ENCODE peak calls at places on chromosomes 6 and 20, in nine cellular contexts. One of them, this sample, is unnamed. For H3K9me3 and H3K4me1, the result is how much of the 10 kb centered on the place peaks cover.

GRCh38 chr6:111734068-111734825 is 128.6 kb upstream of the TRAF3IP2 start:
- DNase-seq in lung: no peak
- DNase-seq in cardiac muscle cell: no peak
- DNase-seq in transverse colon: no peak
- DNase-seq in IMR-90: peak
- DNase-seq in lower lobe of right lung: no peak
- DNase-seq in Peyer's patch: no peak
- DNase-seq in MM.1S: no peak
- DNase-seq in aorta: no peak
- DNase-seq in this sample: no peak

GRCh38 chr20:18705906-18706305 is 107.7 kb upstream of the SCP2D1 start:
- DNase-seq in lung: no peak
- DNase-seq in cardiac muscle cell: no peak
- DNase-seq in transverse colon: no peak
- DNase-seq in IMR-90: peak
- DNase-seq in lower lobe of right lung: no peak
- DNase-seq in Peyer's patch: no peak
- DNase-seq in MM.1S: no peak
- DNase-seq in aorta: no peak
- DNase-seq in this sample: no peak

GRCh38 chr6:16676978-16677377 is 84.3 kb downstream of the ATXN1 start:
- DNase-seq in lung: no peak
- DNase-seq in cardiac muscle cell: no peak
- DNase-seq in transverse colon: no peak
- DNase-seq in IMR-90: peak
- DNase-seq in lower lobe of right lung: no peak
- DNase-seq in Peyer's patch: no peak
- DNase-seq in MM.1S: no peak
- DNase-seq in aorta: no peak
- DNase-seq in this sample: no peak

GRCh38 chr20:11810316-11811130 is 107.2 kb upstream of the BTBD3 start:
- DNase-seq in lung: no peak
- DNase-seq in cardiac muscle cell: no peak
- DNase-seq in transverse colon: no peak
- DNase-seq in IMR-90: peak
- DNase-seq in lower lobe of right lung: no peak
- DNase-seq in Peyer's patch: no peak
- DNase-seq in MM.1S: no peak
- DNase-seq in aorta: no peak
- DNase-seq in this sample: no peak

GRCh38 chr6:7922596-7922995 is 12.0 kb upstream of the TXNDC5 start:
- DNase-seq in lung: no peak
- DNase-seq in cardiac muscle cell: no peak
- DNase-seq in transverse colon: no peak
- DNase-seq in IMR-90: peak
- DNase-seq in lower lobe of right lung: no peak
- DNase-seq in Peyer's patch: no peak
- DNase-seq in MM.1S: no peak
- DNase-seq in aorta: no peak
- DNase-seq in this sample: no peak

GRCh38 chr6:144651219-144651618 is 366.1 kb downstream of the UTRN start:
- DNase-seq in lung: no peak
- DNase-seq in cardiac muscle cell: no peak
- DNase-seq in transverse colon: no peak
- DNase-seq in IMR-90: no peak
- DNase-seq in lower lobe of right lung: no peak
- DNase-seq in Peyer's patch: no peak
- DNase-seq in MM.1S: no peak
- DNase-seq in aorta: no peak
- DNase-seq in this sample: no peak

GRCh38 chr6:3001773-3002293 is 2.1 kb downstream of the NQO2 start:
- DNase-seq in lung: no peak
- DNase-seq in cardiac muscle cell: peak
- DNase-seq in transverse colon: no peak
- DNase-seq in IMR-90: peak
- DNase-seq in lower lobe of right lung: no peak
- DNase-seq in Peyer's patch: no peak
- DNase-seq in MM.1S: peak
- DNase-seq in aorta: no peak
- DNase-seq in this sample: no peak

GRCh38 chr6:168120390-168121307 is 41.6 kb upstream of the FRMD1 start:
- DNase-seq in lung: no peak
- DNase-seq in cardiac muscle cell: no peak
- DNase-seq in transverse colon: no peak
- DNase-seq in IMR-90: no peak
- DNase-seq in lower lobe of right lung: no peak
- DNase-seq in Peyer's patch: peak
- DNase-seq in MM.1S: no peak
- DNase-seq in aorta: no peak
- DNase-seq in this sample: no peak

GRCh38 chr20:36886859-36887778 is 11.2 kb downstream of the TLDC2 start:
- DNase-seq in lung: peak
- DNase-seq in cardiac muscle cell: peak
- DNase-seq in transverse colon: peak
- DNase-seq in IMR-90: peak
- DNase-seq in lower lobe of right lung: peak
- DNase-seq in Peyer's patch: peak
- DNase-seq in MM.1S: peak
- DNase-seq in aorta: peak
- DNase-seq in this sample: peak

GRCh38 chr6:1386310-1386709 is 3.1 kb upstream of the FOXF2 start:
- DNase-seq in lung: no peak
- DNase-seq in cardiac muscle cell: no peak
- DNase-seq in transverse colon: no peak
- DNase-seq in IMR-90: no peak
- DNase-seq in lower lobe of right lung: no peak
- DNase-seq in Peyer's patch: no peak
- DNase-seq in MM.1S: no peak
- DNase-seq in aorta: no peak
- DNase-seq in this sample: no peak

GRCh38 chr6:135537782-135538301 is 40.3 kb upstream of the AHI1 start:
- DNase-seq in lung: no peak
- DNase-seq in cardiac muscle cell: no peak
- DNase-seq in transverse colon: no peak
- DNase-seq in IMR-90: peak
- DNase-seq in lower lobe of right lung: no peak
- DNase-seq in Peyer's patch: no peak
- DNase-seq in MM.1S: peak
- DNase-seq in aorta: no peak
- DNase-seq in this sample: no peak

GRCh38 chr20:53677447-53678314 is 84.0 kb upstream of the ZNF217 start:
- DNase-seq in lung: no peak
- DNase-seq in cardiac muscle cell: peak
- DNase-seq in transverse colon: peak
- DNase-seq in IMR-90: peak
- DNase-seq in lower lobe of right lung: peak
- DNase-seq in Peyer's patch: peak
- DNase-seq in MM.1S: no peak
- DNase-seq in aorta: peak
- DNase-seq in this sample: peak

GRCh38 chr6:2733324-2733723 is 17.4 kb downstream of the MYLK4 start:
- DNase-seq in lung: peak
- DNase-seq in cardiac muscle cell: no peak
- DNase-seq in transverse colon: peak
- DNase-seq in IMR-90: peak
- DNase-seq in lower lobe of right lung: peak
- DNase-seq in Peyer's patch: peak
- DNase-seq in MM.1S: no peak
- DNase-seq in aorta: peak
- DNase-seq in this sample: peak

GRCh38 chr20:46056970-46057855 is 28.2 kb downstream of the SLC12A5 start:
- DNase-seq in lung: no peak
- DNase-seq in cardiac muscle cell: peak
- DNase-seq in transverse colon: no peak
- DNase-seq in IMR-90: peak
- DNase-seq in lower lobe of right lung: peak
- DNase-seq in Peyer's patch: no peak
- DNase-seq in MM.1S: no peak
- DNase-seq in aorta: peak
- DNase-seq in this sample: peak
- H3K4me3 ChIP-seq in lung: no peak
- H3K4me3 ChIP-seq in cardiac muscle cell: no peak
- H3K4me3 ChIP-seq in transverse colon: no peak
- H3K4me3 ChIP-seq in IMR-90: no peak
- H3K4me3 ChIP-seq in lower lobe of right lung: peak
- H3K4me3 ChIP-seq in Peyer's patch: no peak
- H3K4me3 ChIP-seq in MM.1S: no peak
- H3K4me3 ChIP-seq in aorta: no peak
- H3K4me3 ChIP-seq in this sample: no peak

GRCh38 chr20:5634894-5635293 is 115.3 kb upstream of the SHLD1 start:
- DNase-seq in lung: no peak
- DNase-seq in cardiac muscle cell: no peak
- DNase-seq in transverse colon: no peak
- DNase-seq in IMR-90: no peak
- DNase-seq in lower lobe of right lung: no peak
- DNase-seq in Peyer's patch: no peak
- DNase-seq in MM.1S: no peak
- DNase-seq in aorta: no peak
- DNase-seq in this sample: no peak
- H3K9me3 ChIP-seq in lung: under half
- H3K9me3 ChIP-seq in cardiac muscle cell: under half
- H3K9me3 ChIP-seq in transverse colon: under half
- H3K9me3 ChIP-seq in IMR-90: under half
- H3K9me3 ChIP-seq in lower lobe of right lung: under half
- H3K9me3 ChIP-seq in Peyer's patch: under half
- H3K9me3 ChIP-seq in MM.1S: under half
- H3K9me3 ChIP-seq in aorta: under half
- H3K9me3 ChIP-seq in this sample: under half

GRCh38 chr20:32970973-32971300 is 33.3 kb downstream of the SUN5 start:
- DNase-seq in lung: no peak
- DNase-seq in cardiac muscle cell: no peak
- DNase-seq in transverse colon: no peak
- DNase-seq in IMR-90: no peak
- DNase-seq in lower lobe of right lung: no peak
- DNase-seq in Peyer's patch: no peak
- DNase-seq in MM.1S: no peak
- DNase-seq in aorta: no peak
- DNase-seq in this sample: no peak

GRCh38 chr20:32973077-32973717 is 31.0 kb downstream of the SUN5 start:
- DNase-seq in lung: no peak
- DNase-seq in cardiac muscle cell: no peak
- DNase-seq in transverse colon: no peak
- DNase-seq in IMR-90: no peak
- DNase-seq in lower lobe of right lung: no peak
- DNase-seq in Peyer's patch: no peak
- DNase-seq in MM.1S: no peak
- DNase-seq in aorta: no peak
- DNase-seq in this sample: no peak

GRCh38 chr20:32970115-32970972 is 33.9 kb downstream of the SUN5 start:
- DNase-seq in lung: no peak
- DNase-seq in cardiac muscle cell: no peak
- DNase-seq in transverse colon: no peak
- DNase-seq in IMR-90: no peak
- DNase-seq in lower lobe of right lung: no peak
- DNase-seq in Peyer's patch: peak
- DNase-seq in MM.1S: no peak
- DNase-seq in aorta: no peak
- DNase-seq in this sample: no peak

GRCh38 chr20:32971703-32972161 is 32.5 kb downstream of the SUN5 start:
- DNase-seq in lung: no peak
- DNase-seq in cardiac muscle cell: peak
- DNase-seq in transverse colon: no peak
- DNase-seq in IMR-90: no peak
- DNase-seq in lower lobe of right lung: no peak
- DNase-seq in Peyer's patch: peak
- DNase-seq in MM.1S: no peak
- DNase-seq in aorta: no peak
- DNase-seq in this sample: no peak

DNA sequence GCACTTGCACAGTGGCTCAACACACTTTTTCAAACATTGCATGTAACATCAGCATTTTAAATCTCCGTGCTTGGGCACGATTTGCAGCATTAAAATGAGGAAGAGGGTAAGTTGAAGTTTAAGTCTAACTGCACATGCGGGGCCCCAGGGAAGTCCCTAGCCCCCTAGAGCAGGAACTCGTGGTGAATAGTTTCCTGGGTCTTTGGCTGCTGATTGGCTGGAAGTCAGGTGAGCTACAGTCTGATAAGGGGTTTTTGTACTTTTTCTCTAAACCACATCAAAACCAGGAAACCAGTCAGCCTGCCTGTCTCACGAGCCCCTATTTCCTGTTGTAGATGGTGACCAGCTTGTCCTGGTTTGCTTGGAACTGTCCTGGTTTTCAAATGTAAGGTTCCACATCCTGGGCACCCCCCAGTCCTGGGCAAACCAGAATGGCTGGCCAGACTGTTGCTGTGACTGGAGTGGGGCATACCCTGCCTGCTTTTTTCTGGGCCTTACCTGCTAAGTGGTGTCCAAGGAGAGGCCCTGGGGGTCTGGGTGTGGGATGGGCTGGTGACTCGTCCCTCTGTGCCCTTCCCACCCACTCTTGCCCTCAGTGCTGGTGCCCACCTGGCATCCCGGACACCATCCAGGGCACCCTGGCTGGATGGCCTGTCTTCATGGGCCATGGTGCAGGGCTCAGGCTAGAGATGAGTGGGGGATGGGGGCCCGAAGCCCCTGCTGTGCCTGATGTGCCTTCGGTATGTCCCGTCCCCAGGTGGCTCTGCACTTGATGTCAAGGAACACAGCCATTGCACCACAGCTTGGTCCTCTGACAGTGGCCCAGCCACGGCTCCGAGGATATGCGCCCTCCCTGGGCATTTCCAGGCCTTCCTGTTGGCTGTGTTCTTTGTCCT is 31.8 kb downstream of the SUN5 start:
- DNase-seq in lung: no peak
- DNase-seq in cardiac muscle cell: no peak
- DNase-seq in transverse colon: peak
- DNase-seq in IMR-90: no peak
- DNase-seq in lower lobe of right lung: no peak
- DNase-seq in Peyer's patch: peak
- DNase-seq in MM.1S: peak
- DNase-seq in aorta: no peak
- DNase-seq in this sample: no peak
- H3K4me1 ChIP-seq in lung: under half
- H3K4me1 ChIP-seq in cardiac muscle cell: under half
- H3K4me1 ChIP-seq in transverse colon: under half
- H3K4me1 ChIP-seq in IMR-90: under half
- H3K4me1 ChIP-seq in lower lobe of right lung: under half
- H3K4me1 ChIP-seq in Peyer's patch: under half
- H3K4me1 ChIP-seq in MM.1S: under half
- H3K4me1 ChIP-seq in aorta: under half
- H3K4me1 ChIP-seq in this sample: under half

DNA sequence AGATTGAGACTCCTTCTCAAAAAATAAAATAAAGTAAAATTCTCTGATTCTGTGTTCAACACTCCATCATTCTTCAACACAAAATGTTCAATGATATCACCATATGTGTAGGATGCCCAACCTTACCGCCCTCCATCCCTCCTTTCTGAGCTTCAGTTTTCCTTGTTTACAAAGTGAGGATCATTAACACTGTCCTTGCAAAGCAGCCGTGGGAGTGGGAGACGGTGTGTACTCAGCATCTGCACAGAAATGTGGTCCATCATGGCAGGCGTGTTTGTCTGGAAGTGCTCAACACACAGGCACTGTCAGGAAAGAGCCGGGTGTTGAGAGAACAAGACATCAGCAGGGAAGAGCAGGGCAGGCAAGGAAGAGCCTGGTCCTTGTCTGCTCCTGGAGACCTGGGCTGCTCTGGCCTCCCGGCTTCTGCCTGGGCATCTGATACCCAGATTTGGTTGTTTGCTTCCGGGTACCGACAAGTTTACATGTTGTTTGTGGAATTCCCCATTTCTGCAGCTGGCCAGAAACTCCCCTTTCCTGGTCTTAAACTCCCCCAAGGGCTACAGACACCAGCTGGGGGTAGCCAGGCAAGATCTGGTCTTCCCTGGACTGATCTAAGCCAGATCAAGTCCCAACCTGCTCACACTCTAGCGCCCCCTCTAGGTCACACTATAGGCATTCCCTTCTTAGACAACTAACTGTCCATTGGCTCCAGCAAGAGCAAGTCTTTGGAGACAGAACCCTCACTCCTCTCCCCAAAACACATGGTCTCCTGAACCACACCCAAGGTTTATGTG is 26.7 kb upstream of the TTPAL start:
- DNase-seq in lung: no peak
- DNase-seq in cardiac muscle cell: no peak
- DNase-seq in transverse colon: peak
- DNase-seq in IMR-90: no peak
- DNase-seq in lower lobe of right lung: no peak
- DNase-seq in Peyer's patch: peak
- DNase-seq in MM.1S: peak
- DNase-seq in aorta: no peak
- DNase-seq in this sample: no peak
- H3K4me3 ChIP-seq in lung: no peak
- H3K4me3 ChIP-seq in cardiac muscle cell: no peak
- H3K4me3 ChIP-seq in transverse colon: no peak
- H3K4me3 ChIP-seq in IMR-90: no peak
- H3K4me3 ChIP-seq in lower lobe of right lung: no peak
- H3K4me3 ChIP-seq in Peyer's patch: no peak
- H3K4me3 ChIP-seq in MM.1S: no peak
- H3K4me3 ChIP-seq in aorta: no peak
- H3K4me3 ChIP-seq in this sample: no peak